ENCODE peak calls at places on chromosomes 1 and 21, in four cellular contexts. One of them, this sample, is unnamed.

GRCh38 chr1:52970149-52970548 is 43.1 kb downstream of the SCP2 start:
- DNase-seq in GM12878: no peak
- DNase-seq in K562: no peak
- DNase-seq in SK-N-SH: peak; percentile 38
- DNase-seq in this sample: peak; percentile 44

GRCh38 chr21:35019631-35020032 is 29.5 kb downstream of the RUNX1 start:
- DNase-seq in GM12878: no peak
- DNase-seq in K562: no peak
- DNase-seq in SK-N-SH: no peak
- DNase-seq in this sample: peak; percentile 94

GRCh38 chr1:225637651-225638199 is 15.2 kb downstream of the ENAH start:
- DNase-seq in GM12878: no peak
- DNase-seq in K562: no peak
- DNase-seq in SK-N-SH: no peak
- DNase-seq in this sample: no peak

GRCh38 chr1:53359225-53359933 is 31.5 kb upstream of the LRP8 start:
- DNase-seq in GM12878: no peak
- DNase-seq in K562: no peak
- DNase-seq in SK-N-SH: no peak
- DNase-seq in this sample: no peak

GRCh38 chr1:100543640-100544039 is 5.7 kb downstream of the GPR88 start:
- DNase-seq in GM12878: no peak
- DNase-seq in K562: no peak
- DNase-seq in SK-N-SH: no peak
- DNase-seq in this sample: peak; percentile 40

GRCh38 chr1:175183586-175183985 is 9.0 kb downstream of the KIAA0040 start:
- DNase-seq in GM12878: no peak
- DNase-seq in K562: no peak
- DNase-seq in SK-N-SH: no peak
- DNase-seq in this sample: no peak

GRCh38 chr1:121444096-121444495 is 259.3 kb downstream of the SRGAP2C start:
- DNase-seq in GM12878: no peak
- DNase-seq in K562: no peak
- DNase-seq in SK-N-SH: no peak
- DNase-seq in this sample: no peak

GRCh38 chr21:45331521-45332257 is 44.0 kb upstream of the POFUT2 start:
- DNase-seq in GM12878: no peak
- DNase-seq in K562: no peak
- DNase-seq in SK-N-SH: peak; percentile 70
- DNase-seq in this sample: no peak

GRCh38 chr1:1304331-1305299 is 3.1 kb downstream of the ACAP3 start:
- DNase-seq in GM12878: no peak
- DNase-seq in K562: peak; percentile 60
- DNase-seq in SK-N-SH: peak; percentile 91
- DNase-seq in this sample: peak; percentile 62

GRCh38 chr1:56827711-56828110 is 8.5 kb upstream of the FYB2 start:
- DNase-seq in GM12878: no peak
- DNase-seq in K562: no peak
- DNase-seq in SK-N-SH: no peak
- DNase-seq in this sample: no peak

GRCh38 chr1:181250038-181250437 is 161.5 kb downstream of the IER5 start:
- DNase-seq in GM12878: no peak
- DNase-seq in K562: no peak
- DNase-seq in SK-N-SH: no peak
- DNase-seq in this sample: peak; percentile 23

GRCh38 chr1:201748331-201748730 is 80.6 kb upstream of the IPO9 start:
- DNase-seq in GM12878: no peak
- DNase-seq in K562: no peak
- DNase-seq in SK-N-SH: no peak
- DNase-seq in this sample: no peak

GRCh38 chr1:191662746-191663145 is 495.5 kb upstream of the RGS18 start:
- DNase-seq in GM12878: no peak
- DNase-seq in K562: no peak
- DNase-seq in SK-N-SH: no peak
- DNase-seq in this sample: no peak

GRCh38 chr1:159889821-159890252 is 10.1 kb downstream of the CFAP45 start:
- DNase-seq in GM12878: peak; percentile 67
- DNase-seq in K562: peak; percentile 42
- DNase-seq in SK-N-SH: peak; percentile 39
- DNase-seq in this sample: no peak

GRCh38 chr1:44801491-44802305 is 1.5 kb downstream of the PLK3 start:
- DNase-seq in GM12878: no peak
- DNase-seq in K562: peak; percentile 66
- DNase-seq in SK-N-SH: no peak
- DNase-seq in this sample: no peak

GRCh38 chr1:30386145-30386926 is 337.0 kb downstream of the MATN1 start:
- DNase-seq in GM12878: no peak
- DNase-seq in K562: no peak
- DNase-seq in SK-N-SH: no peak
- DNase-seq in this sample: peak; percentile 7

GRCh38 chr1:205981257-205981656 is 21.9 kb downstream of the RAB7B start:
- DNase-seq in GM12878: no peak
- DNase-seq in K562: no peak
- DNase-seq in SK-N-SH: no peak
- DNase-seq in this sample: no peak

GRCh38 chr21:45973475-45974072 is 8.0 kb upstream of the COL6A1 start:
- DNase-seq in GM12878: no peak
- DNase-seq in K562: peak; percentile 82
- DNase-seq in SK-N-SH: peak; percentile 90
- DNase-seq in this sample: peak; percentile 49

GRCh38 chr1:41672173-41672572 is 187.7 kb upstream of the EDN2 start:
- DNase-seq in GM12878: no peak
- DNase-seq in K562: no peak
- DNase-seq in SK-N-SH: no peak
- DNase-seq in this sample: no peak

GRCh38 chr1:47950481-47950880 is 46.7 kb downstream of the TRABD2B start:
- DNase-seq in GM12878: no peak
- DNase-seq in K562: no peak
- DNase-seq in SK-N-SH: no peak
- DNase-seq in this sample: no peak

GRCh38 chr1:47944561-47944960 is 52.6 kb downstream of the TRABD2B start:
- DNase-seq in GM12878: no peak
- DNase-seq in K562: no peak
- DNase-seq in SK-N-SH: peak; percentile 55
- DNase-seq in this sample: no peak

GRCh38 chr1:47951545-47952235 is 45.5 kb downstream of the TRABD2B start:
- DNase-seq in GM12878: no peak
- DNase-seq in K562: no peak
- DNase-seq in SK-N-SH: no peak
- DNase-seq in this sample: no peak

GRCh38 chr1:47951026-47951425 is 46.2 kb downstream of the TRABD2B start:
- DNase-seq in GM12878: no peak
- DNase-seq in K562: no peak
- DNase-seq in SK-N-SH: no peak
- DNase-seq in this sample: no peak

DNA sequence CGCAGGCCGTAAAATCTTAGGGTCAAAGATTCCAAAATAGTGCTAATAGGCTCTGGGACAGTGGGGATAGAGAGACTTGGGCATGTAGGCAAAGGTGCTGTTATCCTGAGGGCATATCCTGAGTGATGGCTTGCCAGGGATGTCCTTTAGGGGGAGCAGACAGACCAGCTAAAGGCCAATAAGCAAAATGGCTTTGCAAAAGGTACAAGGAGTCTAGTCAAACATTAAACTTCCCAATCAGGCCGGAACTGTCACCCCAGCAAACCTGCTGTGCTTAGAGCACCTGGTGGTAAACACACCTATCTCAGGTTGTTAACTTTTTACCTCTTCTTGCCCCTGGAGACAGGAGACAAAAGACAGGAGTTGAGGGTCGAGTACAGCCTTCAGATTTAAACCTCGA is 49.1 kb downstream of the TRABD2B start:
- DNase-seq in GM12878: no peak
- DNase-seq in K562: no peak
- DNase-seq in SK-N-SH: no peak
- DNase-seq in this sample: peak; percentile 51
- TF ChIP-seq SMC3 in GM12878: no peak
- TF ChIP-seq SMC3 in K562: no peak
- TF ChIP-seq SMC3 in SK-N-SH: no peak
- TF ChIP-seq SMC3 in this sample: peak; percentile 45

DNA sequence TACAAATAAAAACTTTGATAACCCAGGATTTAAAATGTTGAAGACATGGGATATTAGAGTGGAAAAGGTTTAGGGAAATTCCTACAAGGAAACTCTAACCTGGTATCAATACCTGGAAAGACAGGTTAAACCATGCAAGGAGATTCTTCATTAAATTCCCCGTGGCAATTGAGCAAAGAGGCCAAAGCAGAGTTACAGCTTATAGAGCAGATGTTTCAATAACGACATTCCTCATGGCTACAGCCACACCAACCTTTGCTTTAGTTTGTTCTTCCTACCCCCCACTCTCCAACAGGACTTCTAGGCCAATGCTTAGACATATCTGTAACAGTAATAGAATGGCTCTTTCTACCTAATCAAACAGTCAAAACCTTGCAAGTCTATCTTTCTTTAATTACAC is 271.3 kb downstream of the COL11A1 start:
- DNase-seq in GM12878: no peak
- DNase-seq in K562: no peak
- DNase-seq in SK-N-SH: no peak
- DNase-seq in this sample: no peak
- TF ChIP-seq YY1 in GM12878: no peak
- TF ChIP-seq YY1 in K562: no peak
- TF ChIP-seq YY1 in SK-N-SH: no peak
- TF ChIP-seq YY1 in this sample: no peak

GRCh38 chr21:41867313-41867712 is 11.8 kb downstream of the PRDM15 start:
- DNase-seq in GM12878: no peak
- DNase-seq in K562: no peak
- DNase-seq in SK-N-SH: no peak
- DNase-seq in this sample: no peak

GRCh38 chr21:41865002-41865777 is 14.0 kb downstream of the PRDM15 start:
- DNase-seq in GM12878: peak; percentile 80
- DNase-seq in K562: peak; percentile 51
- DNase-seq in SK-N-SH: no peak
- DNase-seq in this sample: no peak

GRCh38 chr21:41866274-41866809 is 12.8 kb downstream of the PRDM15 start:
- DNase-seq in GM12878: no peak
- DNase-seq in K562: no peak
- DNase-seq in SK-N-SH: no peak
- DNase-seq in this sample: no peak

GRCh38 chr21:41869771-41870170 is 9.4 kb downstream of the PRDM15 start:
- DNase-seq in GM12878: no peak
- DNase-seq in K562: no peak
- DNase-seq in SK-N-SH: no peak
- DNase-seq in this sample: no peak

DNA sequence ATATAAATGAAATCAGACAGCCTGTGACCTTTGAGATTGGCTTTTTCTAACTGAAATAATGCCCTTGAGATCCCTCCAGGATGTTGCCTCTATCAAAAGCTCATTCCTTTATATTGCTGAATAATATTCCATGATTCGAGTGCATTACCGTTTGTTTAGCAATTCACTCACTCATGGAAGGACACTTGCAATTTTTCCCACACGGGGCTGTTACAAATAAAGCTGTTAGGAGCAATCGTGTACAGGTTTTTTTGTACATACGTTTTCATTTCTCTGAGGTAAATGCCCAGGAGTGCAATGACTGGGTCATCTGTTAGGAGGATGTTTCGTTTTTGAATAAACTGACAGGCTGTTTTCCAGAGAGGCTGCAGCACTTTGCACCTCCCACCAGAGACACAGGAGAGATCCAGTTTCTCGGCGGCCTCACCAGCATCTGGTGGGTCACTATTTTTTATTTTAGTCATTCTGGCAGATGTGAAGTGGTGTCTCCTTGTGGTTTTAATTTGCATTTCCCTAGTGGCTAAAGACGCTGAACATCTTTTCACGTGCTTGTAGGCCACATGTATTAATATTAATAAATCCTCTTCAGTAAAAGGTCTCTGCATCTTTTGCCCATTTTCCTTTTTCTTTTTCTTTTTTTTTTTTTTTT is 11.0 kb downstream of the PRDM15 start:
- DNase-seq in GM12878: peak; percentile 79
- DNase-seq in K562: no peak
- DNase-seq in SK-N-SH: no peak
- DNase-seq in this sample: no peak
- TF ChIP-seq SMC3 in GM12878: no peak
- TF ChIP-seq SMC3 in K562: no peak
- TF ChIP-seq SMC3 in SK-N-SH: no peak
- TF ChIP-seq SMC3 in this sample: no peak

DNA sequence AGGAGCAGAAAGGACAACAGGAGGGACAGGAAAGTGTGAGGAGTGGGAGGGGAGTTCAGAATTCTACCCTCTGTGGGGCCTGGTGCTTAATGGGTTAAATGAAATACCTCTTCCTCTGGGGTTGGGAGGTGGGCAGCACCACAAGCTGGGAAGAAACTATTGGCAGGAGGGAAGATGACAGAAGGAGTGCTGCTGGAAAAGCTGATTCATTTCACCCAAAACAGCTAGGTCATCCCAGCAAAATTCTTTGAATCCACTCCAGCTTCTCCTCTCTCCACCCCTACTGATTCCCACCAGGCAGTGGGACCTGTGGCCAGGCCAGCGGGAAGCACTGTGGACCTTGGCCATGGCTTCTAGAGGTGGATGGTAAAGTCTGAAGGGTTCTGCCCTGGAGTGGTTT is 12.8 kb downstream of the BCAN start:
- DNase-seq in GM12878: no peak
- DNase-seq in K562: no peak
- DNase-seq in SK-N-SH: no peak
- DNase-seq in this sample: no peak
- TF ChIP-seq YY1 in GM12878: no peak
- TF ChIP-seq YY1 in K562: no peak
- TF ChIP-seq YY1 in SK-N-SH: no peak
- TF ChIP-seq YY1 in this sample: no peak

DNA sequence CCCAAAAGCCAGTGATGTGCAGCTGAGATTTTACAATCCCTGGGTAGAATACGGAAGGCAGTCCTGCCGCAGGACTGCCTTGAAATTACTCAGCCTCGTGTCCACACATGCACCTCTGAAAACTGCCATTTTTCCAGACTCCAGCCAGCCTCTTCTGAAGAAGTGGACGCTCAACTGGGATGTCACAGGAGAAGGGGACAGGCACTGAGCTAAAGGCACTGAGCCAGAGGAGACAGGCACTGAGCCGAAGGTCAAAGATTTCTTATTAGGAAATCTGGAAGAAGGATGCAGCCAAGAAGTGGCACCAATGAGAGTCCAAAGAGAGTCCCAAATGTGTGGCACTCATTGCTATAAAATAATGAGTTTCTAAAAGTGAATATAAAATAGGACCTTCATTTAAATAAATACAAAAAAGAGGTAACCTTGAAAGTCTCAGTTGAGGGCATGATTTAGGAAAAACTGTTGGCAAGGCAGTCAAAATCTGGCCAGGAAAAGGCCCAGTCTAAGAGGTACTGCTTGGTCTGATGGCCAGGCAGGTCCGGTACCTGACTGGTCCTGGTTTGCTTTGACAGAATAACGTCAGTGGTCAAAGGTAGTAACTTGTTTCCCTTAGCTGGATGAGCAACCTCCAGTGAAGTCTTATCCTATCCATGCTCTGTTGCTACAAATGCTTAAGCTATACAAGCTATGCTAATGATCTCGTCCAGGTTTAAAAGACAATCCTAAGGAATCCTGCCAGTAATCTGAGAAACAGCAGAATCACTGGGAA is 85.2 kb downstream of the PGBD5 start:
- DNase-seq in GM12878: no peak
- DNase-seq in K562: no peak
- DNase-seq in SK-N-SH: no peak
- DNase-seq in this sample: no peak
- TF ChIP-seq SMC3 in GM12878: no peak
- TF ChIP-seq SMC3 in K562: no peak
- TF ChIP-seq SMC3 in SK-N-SH: no peak
- TF ChIP-seq SMC3 in this sample: no peak

This sample was measured in HepG2.